ENCODE peak calls at places on chromosome 7, in five cellular contexts. C is breast epithelium, X is testis, W is A549, A is aorta. Z is an unnamed sample. For H3K4me1, the result is how much of the 10 kb centered on the place peaks cover.

GRCh38 chr7:15755061-15755460 is 68.6 kb upstream of the MEOX2 start:
- DNase-seq in C (no peak), X (no peak), W (no peak), A (no peak), Z (no peak)

GRCh38 chr7:117772416-117772815 is 100.8 kb downstream of the CTTNBP2 start:
- DNase-seq in C (no peak), X (no peak), W (no peak), A (no peak), Z (no peak)

GRCh38 chr7:116797611-116798010 is 64.8 kb upstream of the CAPZA2 start:
- DNase-seq in C (no peak), X (no peak), W (no peak), A (no peak), Z (no peak)

GRCh38 chr7:47901542-47901941 is 46.7 kb downstream of the PKD1L1 start:
- DNase-seq in C (no peak), X (no peak), W (no peak), A (no peak), Z (no peak)

GRCh38 chr7:74307738-74308505 is 18.7 kb downstream of the CLIP2 start:
- DNase-seq in C (no peak), X (no peak), W (no peak), A (no peak), Z (no peak)

GRCh38 chr7:156816943-156817572 is 75.9 kb downstream of the LMBR1 start:
- DNase-seq in C (no peak), X (no peak), W (peak), A (no peak), Z (no peak)

GRCh38 chr7:80883188-80884025 is 35.4 kb downstream of the SEMA3C start:
- DNase-seq in C (peak), X (no peak), W (peak), A (no peak), Z (no peak)

GRCh38 chr7:80277434-80278427 is 143.1 kb downstream of the GNAI1 start:
- DNase-seq in C (no peak), X (no peak), W (peak), A (no peak), Z (no peak)

GRCh38 chr7:47332213-47332612 is 249.7 kb downstream of the TNS3 start:
- DNase-seq in C (peak), X (no peak), W (no peak), A (no peak), Z (no peak)

GRCh38 chr7:21076054-21076453 is 289.4 kb upstream of the SP8 start:
- DNase-seq in C (no peak), X (peak), W (no peak), A (no peak), Z (no peak)

GRCh38 chr7:116796471-116796870 is 65.9 kb upstream of the CAPZA2 start:
- DNase-seq in C (no peak), X (no peak), W (no peak), A (no peak), Z (no peak)

GRCh38 chr7:39847227-39847626 is 102.8 kb upstream of the CDK13 start:
- DNase-seq in C (no peak), X (no peak), W (no peak), A (no peak), Z (no peak)

GRCh38 chr7:149837620-149838223 is 453 bp upstream of the ZNF862 start:
- DNase-seq in C (no peak), X (no peak), W (no peak), A (no peak), Z (no peak)

GRCh38 chr7:40469481-40469880 is 334.7 kb downstream of the SUGCT start:
- DNase-seq in C (no peak), X (no peak), W (no peak), A (peak), Z (no peak)

GRCh38 chr7:133672866-133673265 is 420.0 kb downstream of the EXOC4 start:
- DNase-seq in C (no peak), X (no peak), W (no peak), A (no peak), Z (no peak)

GRCh38 chr7:100176096-100176835 is 915 bp downstream of the GPC2 start:
- DNase-seq in C (no peak), X (no peak), W (no peak), A (no peak), Z (no peak)

GRCh38 chr7:151076863-151077704 is 3.5 kb downstream of the FASTK start:
- DNase-seq in C (no peak), X (no peak), W (peak), A (no peak), Z (no peak)

GRCh38 chr7:151274936-151275812 is 26.7 kb upstream of the SMARCD3 start:
- DNase-seq in C (no peak), X (no peak), W (no peak), A (no peak), Z (no peak)

GRCh38 chr7:22551768-22552513 is 52.0 kb upstream of the STEAP1B start:
- DNase-seq in C (no peak), X (no peak), W (no peak), A (no peak), Z (no peak)

GRCh38 chr7:70721500-70721899 is 410.4 kb upstream of the GALNT17 start:
- DNase-seq in C (no peak), X (no peak), W (no peak), A (no peak), Z (no peak)

GRCh38 chr7:41538810-41539724 is 163.8 kb downstream of the INHBA start:
- DNase-seq in C (no peak), X (no peak), W (no peak), A (no peak), Z (no peak)

GRCh38 chr7:5494320-5494682 is 70.7 kb upstream of the TNRC18 start:
- DNase-seq in C (no peak), X (no peak), W (no peak), A (no peak), Z (no peak)

GRCh38 chr7:109696723-109697122 is 1127.0 kb downstream of the DNAJB9 start:
- DNase-seq in C (no peak), X (no peak), W (no peak), A (no peak), Z (no peak)

GRCh38 chr7:74183653-74184450 is 9.7 kb downstream of the EIF4H start:
- DNase-seq in C (no peak), X (no peak), W (peak), A (no peak), Z (no peak)

GRCh38 chr7:151133986-151134742 is 33.3 kb downstream of the GBX1 start:
- DNase-seq in C (no peak), X (no peak), W (no peak), A (peak), Z (no peak)

GRCh38 chr7:101681170-101682007 is 52.3 kb upstream of the MYL10 start:
- DNase-seq in C (peak), X (peak), W (peak), A (peak), Z (no peak)

GRCh38 chr7:22726345-22726848 is 603 bp upstream of the IL6 start:
- DNase-seq in C (no peak), X (peak), W (peak), A (peak), Z (peak)

GRCh38 chr7:24051651-24052050 is 232.3 kb upstream of the NPY start:
- DNase-seq in C (no peak), X (no peak), W (no peak), A (no peak), Z (no peak)

GRCh38 chr7:40810274-40810673 is 675.5 kb downstream of the SUGCT start:
- DNase-seq in C (no peak), X (no peak), W (no peak), A (no peak), Z (no peak)

GRCh38 chr7:40733578-40733977 is 598.8 kb downstream of the SUGCT start:
- DNase-seq in C (no peak), X (no peak), W (no peak), A (no peak), Z (no peak)

GRCh38 chr7:73706122-73707044 is 13.1 kb downstream of the STX1A start:
- DNase-seq in C (no peak), X (no peak), W (peak), A (no peak), Z (no peak)

GRCh38 chr7:26398436-26399308 is 107.0 kb downstream of the SNX10 start:
- DNase-seq in C (peak), X (peak), W (peak), A (peak), Z (peak)

GRCh38 chr7:83655951-83656556 is 7.1 kb upstream of the SEMA3E start:
- DNase-seq in C (no peak), X (peak), W (peak), A (no peak), Z (no peak)

GRCh38 chr7:66952343-66953043 is 31.5 kb downstream of the TMEM248 start:
- DNase-seq in C (no peak), X (no peak), W (peak), A (no peak), Z (no peak)

GRCh38 chr7:66950311-66950710 is 29.3 kb downstream of the TMEM248 start:
- DNase-seq in C (no peak), X (no peak), W (no peak), A (no peak), Z (no peak)

GRCh38 chr7:66950763-66951162 is 29.7 kb downstream of the TMEM248 start:
- DNase-seq in C (no peak), X (no peak), W (no peak), A (no peak), Z (no peak)

GRCh38 chr7:66946545-66946944 is 25.5 kb downstream of the TMEM248 start:
- DNase-seq in C (no peak), X (no peak), W (no peak), A (no peak), Z (no peak)

GRCh38 chr7:66948480-66949109 is 27.6 kb downstream of the TMEM248 start:
- DNase-seq in C (no peak), X (no peak), W (no peak), A (no peak), Z (no peak)
- H3K4me1 ChIP-seq in C (under half), X (under half), W (under half), A (under half), Z (under half)

GRCh38 chr7:19110778-19111175 is 6.7 kb downstream of the TWIST1 start:
- DNase-seq in C (no peak), X (no peak), W (no peak), A (no peak), Z (no peak)
- H3K4me3 ChIP-seq in C (peak), X (no peak), W (no peak), A (no peak), Z (no peak)

GRCh38 chr7:28477041-28477442 is 64.7 kb downstream of the CREB5 start:
- DNase-seq in C (no peak), X (no peak), W (no peak), A (no peak), Z (no peak)

GRCh38 chr7:28479507-28479947 is 67.2 kb downstream of the CREB5 start:
- DNase-seq in C (no peak), X (no peak), W (no peak), A (no peak), Z (no peak)

GRCh38 chr7:28481131-28481926 is 69.0 kb downstream of the CREB5 start:
- DNase-seq in C (no peak), X (no peak), W (no peak), A (no peak), Z (no peak)

GRCh38 chr7:28480595-28480994 is 68.3 kb downstream of the CREB5 start:
- DNase-seq in C (no peak), X (no peak), W (no peak), A (no peak), Z (no peak)

DNA sequence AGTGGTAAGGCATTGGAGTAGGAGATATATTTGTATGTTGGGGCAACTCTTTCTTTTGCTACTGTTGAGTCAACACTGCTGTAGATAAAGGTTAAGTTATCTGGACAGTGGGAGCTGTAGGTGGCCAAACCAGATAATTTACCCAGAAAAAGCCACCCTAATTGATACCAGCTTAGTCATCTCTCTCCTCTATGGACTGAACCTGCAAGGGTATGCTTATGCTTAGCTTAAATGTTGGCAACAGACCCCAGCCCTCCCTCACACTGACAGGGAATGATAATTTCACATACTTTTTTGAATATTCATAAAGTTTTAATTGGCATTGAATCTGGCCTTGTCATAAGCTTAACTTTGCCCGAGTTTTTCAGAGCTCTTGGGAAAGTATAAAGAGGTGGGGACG is 66.3 kb downstream of the CREB5 start:
- DNase-seq in C (no peak), X (no peak), W (no peak), A (no peak), Z (no peak)
- H3K27ac ChIP-seq in C (no peak), X (no peak), W (no peak), A (no peak), Z (no peak)

DNA sequence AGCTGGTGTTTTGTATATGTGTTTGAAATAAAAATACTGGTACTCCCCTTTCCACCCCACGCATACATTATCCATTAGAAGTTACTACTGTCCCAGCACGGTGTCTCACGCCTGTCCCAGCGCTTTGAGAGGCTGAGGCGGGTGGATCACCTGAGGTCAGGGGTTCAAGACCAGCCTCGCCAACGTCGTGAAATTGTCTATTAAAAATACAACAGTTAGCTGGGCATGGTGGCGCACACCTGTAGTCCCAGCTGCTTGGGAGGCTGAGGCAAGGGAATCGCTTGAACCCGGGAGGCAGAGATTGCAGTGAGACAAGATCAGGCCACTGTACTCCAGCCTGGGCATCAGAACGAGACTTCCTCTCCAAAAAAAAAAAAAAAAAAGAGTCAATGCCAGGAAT is 2.7 kb downstream of the HBP1 start:
- DNase-seq in C (no peak), X (no peak), W (no peak), A (no peak), Z (no peak)
- H3K4me1 ChIP-seq in C (under half), X (under half), W (under half), A (under half), Z (under half)

GRCh38 chr7:36405409-36405803 is 15.7 kb downstream of the ANLN start:
- DNase-seq in C (no peak), X (no peak), W (no peak), A (no peak), Z (no peak)
- H3K4me3 ChIP-seq in C (no peak), X (no peak), W (no peak), A (no peak), Z (no peak)

GRCh38 chr7:983182-984071 is 446 bp downstream of the CYP2W1 start:
- DNase-seq in C (no peak), X (no peak), W (no peak), A (no peak), Z (no peak)
- H3K27ac ChIP-seq in C (no peak), X (no peak), W (no peak), A (no peak), Z (no peak)

GRCh38 chr7:30906520-30907240 is 5.0 kb upstream of the AQP1 start:
- DNase-seq in C (no peak), X (no peak), W (no peak), A (no peak), Z (no peak)
- H3K4me1 ChIP-seq in C (under half), X (under half), W (under half), A (under half), Z (under half)

GRCh38 chr7:137990251-137990901 is 11.5 kb downstream of the CREB3L2 start:
- DNase-seq in C (no peak), X (no peak), W (no peak), A (no peak), Z (no peak)
- H3K4me3 ChIP-seq in C (no peak), X (no peak), W (no peak), A (no peak), Z (no peak)

GRCh38 chr7:2730846-2731770 is 43.1 kb downstream of the AMZ1 start:
- DNase-seq in C (no peak), X (peak), W (no peak), A (peak), Z (no peak)

GRCh38 chr7:2734084-2734601 is 46.1 kb downstream of the AMZ1 start:
- DNase-seq in C (no peak), X (no peak), W (no peak), A (peak), Z (no peak)

GRCh38 chr7:2729893-2730716 is 42.1 kb downstream of the AMZ1 start:
- DNase-seq in C (no peak), X (peak), W (no peak), A (peak), Z (no peak)

GRCh38 chr7:2732959-2733584 is 45.1 kb downstream of the AMZ1 start:
- DNase-seq in C (peak), X (peak), W (no peak), A (peak), Z (no peak)

DNA sequence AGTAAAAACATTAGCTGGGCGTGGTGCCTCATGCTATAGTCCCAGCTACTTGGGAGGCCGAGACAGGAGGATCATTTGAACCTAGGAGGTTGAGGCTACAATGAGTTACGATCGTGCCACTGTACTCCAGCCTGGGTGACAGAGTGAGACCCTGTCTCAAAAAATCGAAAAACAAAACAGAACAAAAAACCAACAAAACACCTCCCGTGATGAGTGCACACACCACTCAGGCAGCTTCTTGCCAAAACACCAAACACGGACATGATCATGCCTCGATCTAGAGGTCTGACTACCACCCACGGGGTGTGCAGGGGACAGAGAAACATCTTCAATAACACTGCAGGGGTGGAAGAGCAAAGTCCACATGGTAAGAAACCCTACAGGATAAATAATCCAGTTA is 44.4 kb downstream of the AMZ1 start:
- DNase-seq in C (no peak), X (peak), W (no peak), A (no peak), Z (no peak)
- H3K27ac ChIP-seq in C (no peak), X (no peak), W (no peak), A (no peak), Z (no peak)

DNA sequence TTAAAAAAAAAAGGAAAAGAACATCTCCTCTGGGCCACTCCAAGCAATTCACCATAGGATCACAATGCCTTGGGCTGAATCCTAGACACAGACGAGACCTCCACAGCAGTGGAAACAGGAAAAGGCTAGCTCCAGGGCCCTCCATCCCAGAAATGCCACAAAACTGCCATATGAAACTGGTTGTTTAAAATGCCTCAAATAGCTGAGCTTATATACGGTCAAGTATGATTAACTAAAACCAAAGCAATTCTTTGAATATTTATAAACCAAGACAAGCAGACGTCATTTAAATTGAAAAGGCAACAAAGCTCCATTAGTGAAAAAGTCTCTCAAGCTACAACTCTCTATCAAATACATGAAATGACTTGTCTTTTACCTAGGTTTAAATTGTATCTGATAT is 63.0 kb downstream of the DOCK4 start:
- DNase-seq in C (no peak), X (no peak), W (no peak), A (no peak), Z (no peak)
- H3K4me1 ChIP-seq in C (under half), X (under half), W (under half), A (under half), Z (under half)